ENCODE peak calls at places on chromosomes 12 and 14, in six cellular contexts. H, B, Q, I, W and T are unnamed samples.
A peak's percentile ranks its signal among the peaks of the same experiment; 100 is the strongest.

GRCh38 chr14:97177635-97178034 is 380.5 kb downstream of the VRK1 start:
- DNase-seq in H (no peak), B (no peak), Q (no peak), I (no peak), W (peak; percentile 85), T (no peak)

GRCh38 chr12:49967042-49967776 is 5.5 kb downstream of the AQP5 start:
- DNase-seq in H (peak; percentile 90), B (peak; percentile 92), Q (peak; percentile 85), I (peak; percentile 92), W (peak; percentile 92), T (peak; percentile 91)

GRCh38 chr12:32264995-32265394 is 134.4 kb upstream of the FGD4 start:
- DNase-seq in H (no peak), B (no peak), Q (no peak), I (no peak), W (peak; percentile 68), T (peak; percentile 27)

GRCh38 chr12:93547778-93548177 is 24.7 kb upstream of the SOCS2 start:
- DNase-seq in H (no peak), B (no peak), Q (no peak), I (no peak), W (no peak), T (no peak)

GRCh38 chr12:116520801-116521471 is 38.2 kb upstream of the MAP1LC3B2 start:
- DNase-seq in H (no peak), B (no peak), Q (no peak), I (no peak), W (no peak), T (no peak)

GRCh38 chr12:22709292-22709691 is 84.3 kb downstream of the ETNK1 start:
- DNase-seq in H (no peak), B (peak; percentile 58), Q (peak; percentile 66), I (no peak), W (peak; percentile 46), T (peak; percentile 53)

GRCh38 chr14:63713765-63714164 is 14.1 kb downstream of the SGPP1 start:
- DNase-seq in H (peak; percentile 12), B (no peak), Q (peak; percentile 87), I (no peak), W (no peak), T (no peak)

GRCh38 chr12:121465921-121466799 is 66.2 kb downstream of the RNF34 start:
- DNase-seq in H (no peak), B (no peak), Q (no peak), I (peak; percentile 19), W (peak; percentile 50), T (peak; percentile 36)

GRCh38 chr12:93134893-93135285 is 205.8 kb upstream of the EEA1 start:
- DNase-seq in H (no peak), B (no peak), Q (no peak), I (no peak), W (no peak), T (no peak)